ENCODE peak calls at places on chromosome 3, in four cellular contexts. W is K562, Q is WTC11, A is H1. M is an unnamed sample.

GRCh38 chr3:81909756-81910155 is 148.3 kb upstream of the GBE1 start:
- DNase-seq in A (no peak), W (no peak), Q (no peak), M (no peak)

GRCh38 chr3:185823280-185824044 is 1.4 kb downstream of the IGF2BP2 start:
- DNase-seq in W (peak), A (peak), Q (peak), M (no peak)

GRCh38 chr3:58217209-58217811 is 6.5 kb upstream of the DNASE1L3 start:
- DNase-seq in Q (peak), A (peak), W (peak), M (peak)

GRCh38 chr3:46127503-46127902 is 80.6 kb downstream of the CCR1 start:
- DNase-seq in Q (no peak), W (no peak), A (no peak), M (peak)

GRCh38 chr3:73512095-73512494 is 112.6 kb downstream of the PDZRN3 start:
- DNase-seq in W (no peak), Q (no peak), A (no peak), M (no peak)

GRCh38 chr3:28915711-28916481 is 365.0 kb upstream of the RBMS3 start:
- DNase-seq in A (no peak), Q (peak), W (no peak), M (no peak)

GRCh38 chr3:154151969-154152368 is 30.8 kb downstream of the ARHGEF26 start:
- DNase-seq in W (no peak), A (no peak), Q (no peak), M (no peak)

GRCh38 chr3:77204788-77205187 is 164.9 kb downstream of the ROBO2 start:
- DNase-seq in Q (peak), A (peak), W (no peak), M (no peak)

GRCh38 chr3:112647122-112647521 is 6.2 kb upstream of the CCDC80 start:
- DNase-seq in A (no peak), Q (no peak), W (no peak), M (peak)

GRCh38 chr3:181921220-181921619 is 209.5 kb downstream of the SOX2 start:
- DNase-seq in A (no peak), Q (no peak), W (no peak), M (no peak)

GRCh38 chr3:56802793-56803192 is 1.0 kb upstream of the ARHGEF3 start:
- DNase-seq in A (no peak), W (no peak), Q (no peak), M (no peak)

GRCh38 chr3:165507576-165507975 is 311.4 kb upstream of the SLITRK3 start:
- DNase-seq in Q (no peak), W (no peak), A (no peak), M (no peak)

GRCh38 chr3:168062679-168063078 is 33.0 kb downstream of the GOLIM4 start:
- DNase-seq in Q (no peak), W (no peak), A (no peak), M (no peak)

GRCh38 chr3:177777699-177778098 is 580.4 kb upstream of the TBL1XR1 start:
- DNase-seq in A (peak), W (peak), Q (peak), M (peak)

GRCh38 chr3:39433642-39434041 is 27.1 kb downstream of the RPSA start:
- DNase-seq in Q (no peak), W (no peak), A (no peak), M (no peak)

GRCh38 chr3:145898487-145898886 is 262.5 kb downstream of the PLOD2 start:
- DNase-seq in Q (no peak), W (no peak), A (no peak), M (no peak)

GRCh38 chr3:98587654-98588532 is 5.5 kb downstream of the CPOX start:
- DNase-seq in Q (no peak), W (no peak), A (no peak), M (no peak)

GRCh38 chr3:41327718-41328117 is 128.4 kb downstream of the CTNNB1 start:
- DNase-seq in Q (no peak), W (no peak), A (no peak), M (no peak)

GRCh38 chr3:28467414-28467813 is 118.8 kb upstream of the AZI2 start:
- DNase-seq in Q (no peak), A (no peak), W (no peak), M (no peak)

GRCh38 chr3:18238721-18239331 is 186.3 kb downstream of the SATB1 start:
- DNase-seq in A (no peak), W (no peak), Q (no peak), M (no peak)

GRCh38 chr3:5191555-5192304 is 4.2 kb downstream of the EDEM1 start:
- DNase-seq in Q (no peak), W (no peak), A (no peak), M (no peak)

GRCh38 chr3:126179825-126180476 is 435 bp downstream of the ALDH1L1 start:
- DNase-seq in Q (peak), W (no peak), A (peak), M (peak)

DNA sequence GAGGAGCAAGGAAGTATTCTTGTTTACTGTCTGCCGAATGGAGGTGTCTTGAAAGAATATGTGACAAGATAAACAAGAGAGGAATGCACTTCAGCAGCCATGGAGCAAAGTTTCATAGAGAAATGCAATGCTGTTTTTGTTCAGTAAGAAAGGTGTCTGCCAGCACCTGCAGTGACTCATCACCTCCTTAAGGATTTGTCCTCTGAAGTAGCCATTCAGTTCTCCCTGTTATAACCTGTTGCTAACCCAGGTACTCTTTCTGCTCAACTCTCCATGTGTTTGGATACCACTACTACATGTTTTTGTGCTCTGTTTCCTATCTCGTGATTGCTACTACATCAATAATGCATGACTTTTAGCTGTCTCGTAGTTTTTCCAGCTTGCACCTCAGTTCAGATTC is 328.9 kb downstream of the CHL1 start:
- DNase-seq in W (no peak), Q (no peak), A (no peak), M (no peak)
- TF ChIP-seq USF2 in W (no peak), Q (no peak), A (no peak), M (no peak)

GRCh38 chr3:130821821-130822220 is 72.1 kb upstream of the ATP2C1 start:
- DNase-seq in W (no peak), A (no peak), Q (no peak), M (no peak)

GRCh38 chr3:130816873-130817445 is 70.3 kb upstream of the PIK3R4 start:
- DNase-seq in Q (no peak), W (no peak), A (no peak), M (no peak)

GRCh38 chr3:130825762-130826297 is 68.1 kb upstream of the ATP2C1 start:
- DNase-seq in Q (no peak), A (no peak), W (no peak), M (no peak)

GRCh38 chr3:130826516-130826915 is 67.4 kb upstream of the ATP2C1 start:
- DNase-seq in A (no peak), Q (no peak), W (peak), M (no peak)

DNA sequence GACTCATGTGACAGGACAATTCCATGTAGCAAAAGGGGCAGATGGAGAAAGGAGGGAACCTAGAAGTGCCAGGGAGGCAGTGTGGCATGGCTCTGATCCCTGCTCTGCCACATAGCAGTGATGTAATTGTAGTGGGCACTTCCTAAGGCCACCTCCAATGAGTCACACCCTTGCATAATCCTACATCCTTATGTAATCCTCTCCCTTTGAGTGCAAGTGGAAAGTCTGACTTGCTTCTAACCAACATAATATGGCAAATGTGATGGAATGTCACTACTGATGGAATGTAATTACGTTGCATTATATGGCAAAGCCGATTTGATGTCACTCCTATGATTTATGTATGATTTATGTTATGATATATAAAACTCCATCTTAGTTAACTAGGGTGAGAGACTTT is 72.9 kb upstream of the ATP2C1 start:
- DNase-seq in Q (no peak), W (no peak), A (no peak), M (peak)
- TF ChIP-seq ATF2 in Q (no peak), W (no peak), A (no peak), M (no peak)

DNA sequence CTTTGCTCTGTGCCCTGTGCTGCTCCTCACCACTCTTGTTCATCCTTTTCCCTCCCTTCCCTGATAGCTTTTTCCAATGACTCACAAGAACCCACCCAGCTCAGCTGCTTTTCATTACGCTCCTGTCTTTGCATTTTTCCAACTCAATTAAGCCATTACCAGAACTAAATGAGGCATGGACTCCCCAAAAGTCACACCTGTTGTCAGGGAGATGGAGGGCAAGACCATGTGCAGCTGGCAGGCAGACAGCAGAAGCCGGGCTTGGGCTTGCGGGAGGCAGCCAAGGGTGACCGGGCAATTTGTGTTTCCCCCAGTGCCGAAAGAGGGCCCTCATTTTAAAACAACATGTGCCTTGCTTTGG is 64.3 kb downstream of the CASR start:
- DNase-seq in W (no peak), Q (no peak), A (no peak), M (no peak)
- TF ChIP-seq JUN in W (no peak), Q (no peak), A (no peak), M (no peak)

GRCh38 chr3:162492446-162493081 is 996.0 kb downstream of the OTOL1 start:
- DNase-seq in W (no peak), Q (no peak), A (no peak), M (no peak)
- TF ChIP-seq USF2 in W (no peak), Q (no peak), A (no peak), M (no peak)

GRCh38 chr3:195446359-195446758 is 3.5 kb upstream of the ACAP2 start:
- DNase-seq in Q (no peak), A (no peak), W (no peak), M (no peak)
- TF ChIP-seq ATF2 in Q (no peak), A (no peak), W (no peak), M (no peak)

DNA sequence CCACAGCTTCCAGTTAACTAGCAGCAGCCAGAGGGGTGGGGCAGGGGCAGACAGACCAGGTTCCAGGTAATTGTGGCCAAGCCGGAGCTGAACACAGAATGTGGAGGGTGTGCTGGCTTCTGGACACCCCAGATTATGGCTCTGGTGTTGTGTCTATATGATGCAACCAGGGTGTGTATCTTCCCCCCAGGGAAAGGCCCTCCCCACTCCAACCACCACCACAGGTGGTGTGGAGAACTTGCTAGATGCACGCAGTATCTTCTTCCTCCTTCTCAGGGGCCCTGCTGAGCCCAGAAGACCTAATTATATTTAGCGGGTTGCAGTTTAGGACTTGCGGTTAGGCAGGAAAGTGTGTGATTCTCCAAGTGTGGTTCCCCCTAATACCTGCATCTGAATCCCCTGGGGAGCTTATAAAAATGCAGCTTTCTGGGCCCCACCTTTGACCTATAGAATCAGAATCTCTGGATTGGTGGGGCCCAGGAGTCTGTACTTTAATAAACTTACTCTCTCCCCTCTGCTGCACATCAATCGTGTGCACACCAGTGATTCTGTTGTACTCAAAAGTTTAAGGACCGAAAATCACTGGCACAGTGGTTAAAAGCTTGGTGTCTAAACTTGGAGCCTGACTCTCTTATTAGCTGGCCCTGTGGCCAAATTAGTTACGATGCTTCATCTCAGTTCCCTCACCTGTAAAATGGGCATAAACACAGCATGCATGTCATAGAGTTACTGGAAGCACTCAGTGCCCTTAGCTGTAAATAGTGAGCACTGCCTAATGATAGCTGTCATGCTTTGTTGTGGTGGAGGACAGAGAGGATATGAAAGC is 379.1 kb upstream of the PROK2 start:
- DNase-seq in Q (no peak), W (peak), A (no peak), M (no peak)
- TF ChIP-seq JUN in Q (no peak), W (peak), A (no peak), M (no peak)

GRCh38 chr3:78754066-78754743 is 1013.6 kb downstream of the ROBO1 start:
- DNase-seq in W (no peak), A (no peak), Q (no peak), M (peak)
- TF ChIP-seq USF2 in W (no peak), A (no peak), Q (no peak), M (no peak)

GRCh38 chr3:49111347-49111746 is 6.8 kb upstream of the QARS1 start:
- DNase-seq in Q (no peak), W (no peak), A (no peak), M (no peak)

GRCh38 chr3:49112262-49112661 is 7.7 kb upstream of the QARS1 start:
- DNase-seq in W (no peak), A (no peak), Q (no peak), M (no peak)

GRCh38 chr3:49108346-49108745 is 3.8 kb upstream of the QARS1 start:
- DNase-seq in A (no peak), W (no peak), Q (no peak), M (no peak)

GRCh38 chr3:49110780-49111179 is 6.2 kb upstream of the QARS1 start:
- DNase-seq in Q (no peak), W (no peak), A (no peak), M (no peak)
- TF ChIP-seq ATF2 in Q (no peak), W (no peak), A (no peak), M (no peak)

GRCh38 chr3:187725653-187726370 is 19.5 kb downstream of the BCL6 start:
- DNase-seq in Q (no peak), A (no peak), W (no peak), M (no peak)
- TF ChIP-seq JUN in Q (no peak), A (no peak), W (no peak), M (no peak)

GRCh38 chr3:10195692-10196091 is 31.0 kb downstream of the IRAK2 start:
- DNase-seq in W (peak), A (no peak), Q (no peak), M (no peak)

GRCh38 chr3:10196389-10197052 is 31.8 kb downstream of the IRAK2 start:
- DNase-seq in W (peak), Q (no peak), A (no peak), M (no peak)

GRCh38 chr3:10193692-10194327 is 29.1 kb downstream of the IRAK2 start:
- DNase-seq in W (peak), A (no peak), Q (no peak), M (no peak)

GRCh38 chr3:10192953-10193691 is 28.4 kb downstream of the IRAK2 start:
- DNase-seq in W (no peak), A (no peak), Q (peak), M (peak)

DNA sequence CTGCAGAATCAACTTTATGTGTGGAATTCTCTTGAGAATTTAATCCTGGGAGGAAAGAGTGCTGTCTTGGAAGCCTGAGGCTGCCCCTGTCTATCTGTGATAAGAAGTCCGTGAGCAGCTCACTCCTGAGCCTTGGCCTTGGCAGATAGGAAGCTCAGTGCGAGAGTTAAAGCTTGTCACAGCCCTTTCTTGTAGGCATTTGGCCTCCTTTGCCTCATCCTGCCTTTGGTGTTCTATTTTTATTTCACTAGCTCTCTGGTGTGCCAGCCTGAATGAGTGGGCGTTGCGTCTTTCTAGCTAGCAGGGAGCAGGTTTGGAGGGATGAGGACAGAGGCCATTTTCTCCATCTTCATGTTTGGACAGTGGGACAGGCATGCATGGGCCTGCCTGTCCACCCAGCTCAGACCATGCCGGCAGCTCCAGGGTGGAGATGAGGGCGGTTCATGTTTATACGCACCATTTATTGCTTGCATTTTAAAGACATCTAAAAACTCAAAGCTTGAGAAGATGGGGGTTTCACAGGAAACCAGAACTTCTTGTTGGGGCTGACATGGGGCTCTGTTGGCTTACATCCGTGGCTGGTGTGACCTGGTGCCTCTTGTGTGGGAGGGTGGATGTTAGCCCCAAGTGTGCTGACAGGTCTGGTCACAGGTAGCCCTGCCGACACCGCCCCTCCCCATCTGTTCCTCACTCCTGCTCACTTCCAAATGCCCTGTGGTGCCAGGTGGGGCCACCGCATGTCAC is 29.8 kb downstream of the IRAK2 start:
- DNase-seq in Q (no peak), A (no peak), W (peak), M (no peak)
- TF ChIP-seq USF2 in Q (no peak), A (no peak), W (no peak), M (no peak)

M was measured in HepG2.